ENCODE peak calls at places on chromosomes 12 and 14, in ten cellular contexts. P, F, T, I, O, C, B, D, U and H are unnamed samples.

GRCh38 chr12:18700254-18700653 is 37.6 kb downstream of the PLCZ1 start:
- DNase-seq in P (peak), F (peak), T (no peak), I (no peak), O (no peak), C (no peak), B (no peak), D (no peak), U (no peak), H (no peak)

GRCh38 chr14:93956514-93957332 is 19.6 kb downstream of the ASB2 start:
- DNase-seq in P (peak), F (no peak), T (no peak), I (no peak), O (peak), C (no peak), B (no peak), D (no peak), U (no peak), H (no peak)

GRCh38 chr14:71675126-71675901 is 256.9 kb upstream of the RGS6 start:
- DNase-seq in P (no peak), F (no peak), T (no peak), I (no peak), O (no peak), C (no peak), B (no peak), D (no peak), U (no peak), H (no peak)

GRCh38 chr12:121334513-121335343 is 17.5 kb downstream of the ANAPC5 start:
- DNase-seq in P (no peak), F (peak), T (peak), I (no peak), O (no peak), C (no peak), B (peak), D (no peak), U (peak), H (no peak)

GRCh38 chr12:99059824-99060526 is 414.9 kb downstream of the APAF1 start:
- DNase-seq in P (peak), F (peak), T (no peak), I (no peak), O (no peak), C (peak), B (no peak), D (no peak), U (no peak), H (peak)

GRCh38 chr12:14275886-14276285 is 89.6 kb upstream of the ATF7IP start:
- DNase-seq in P (no peak), F (no peak), T (no peak), I (no peak), O (no peak), C (no peak), B (no peak), D (no peak), U (no peak), H (no peak)

GRCh38 chr14:99316281-99317163 is 44.5 kb upstream of the BCL11B start:
- DNase-seq in P (no peak), F (no peak), T (no peak), I (no peak), O (no peak), C (no peak), B (no peak), D (peak), U (no peak), H (no peak)

GRCh38 chr14:90114554-90114953 is 52.8 kb downstream of the KCNK13 start:
- DNase-seq in P (no peak), F (no peak), T (no peak), I (no peak), O (no peak), C (no peak), B (no peak), D (no peak), U (no peak), H (no peak)

GRCh38 chr14:89921896-89922548 is 32.5 kb downstream of the EFCAB11 start:
- DNase-seq in P (no peak), F (peak), T (no peak), I (no peak), O (no peak), C (no peak), B (peak), D (no peak), U (no peak), H (no peak)

GRCh38 chr14:76293923-76294322 is 82.0 kb upstream of the ESRRB start:
- DNase-seq in P (no peak), F (no peak), T (no peak), I (no peak), O (no peak), C (no peak), B (no peak), D (no peak), U (no peak), H (no peak)

GRCh38 chr14:80781968-80782367 is 159.6 kb downstream of the CEP128 start:
- DNase-seq in P (no peak), F (no peak), T (no peak), I (no peak), O (no peak), C (no peak), B (no peak), D (no peak), U (no peak), H (no peak)

GRCh38 chr14:26775765-26776577 is 178.1 kb upstream of the NOVA1 start:
- DNase-seq in P (no peak), F (no peak), T (no peak), I (no peak), O (no peak), C (no peak), B (no peak), D (no peak), U (no peak), H (no peak)

GRCh38 chr12:24565300-24565699 is 383.6 kb downstream of the BCAT1 start:
- DNase-seq in P (no peak), F (no peak), T (no peak), I (no peak), O (peak), C (no peak), B (no peak), D (no peak), U (no peak), H (no peak)

GRCh38 chr14:81192594-81192993 is 28.2 kb downstream of the GTF2A1 start:
- DNase-seq in P (no peak), F (no peak), T (no peak), I (no peak), O (no peak), C (no peak), B (no peak), D (no peak), U (no peak), H (no peak)

GRCh38 chr12:52210186-52210924 is 18.5 kb upstream of the KRT80 start:
- DNase-seq in P (no peak), F (no peak), T (no peak), I (no peak), O (peak), C (no peak), B (no peak), D (no peak), U (no peak), H (peak)

GRCh38 chr12:90085491-90086274 is 377.0 kb upstream of the ATP2B1 start:
- DNase-seq in P (no peak), F (no peak), T (no peak), I (no peak), O (peak), C (no peak), B (no peak), D (no peak), U (no peak), H (no peak)

GRCh38 chr12:89951050-89951693 is 242.5 kb upstream of the ATP2B1 start:
- DNase-seq in P (no peak), F (peak), T (no peak), I (no peak), O (no peak), C (no peak), B (peak), D (peak), U (no peak), H (no peak)

GRCh38 chr12:51082561-51083139 is 746 bp downstream of the CSRNP2 start:
- DNase-seq in P (no peak), F (peak), T (no peak), I (no peak), O (peak), C (no peak), B (peak), D (no peak), U (no peak), H (no peak)

GRCh38 chr12:70040141-70040540 is 203.1 kb upstream of the CNOT2 start:
- DNase-seq in P (no peak), F (no peak), T (no peak), I (no peak), O (no peak), C (no peak), B (no peak), D (no peak), U (no peak), H (no peak)